ENCODE peak calls at places on chromosomes 7 and 10, in eight cellular contexts. U is T-helper 1 cell; Q is stimulated activated CD8-positive, alpha-beta memory T cell treated with anti-CD3 and anti-CD28 coated beads, Interleukin-15, amount 100 ng/mL, for 24 hours; W is AG20443; E is posterior vena cava; C is tibial nerve; I is amygdala; D is heart left ventricle. V is an unnamed sample.

GRCh38 chr7:129777993-129778769 is 166.7 kb downstream of the NRF1 start:
- DNase-seq in U (no peak), Q (no peak), W (no peak), E (no peak), C (no peak), I (no peak), D (no peak), V (no peak)

GRCh38 chr10:46523881-46524470 is 32.5 kb downstream of the GPRIN2 start:
- DNase-seq in U (no peak), Q (no peak), W (peak; percentile 73), E (peak; percentile 79), C (no peak), I (no peak), D (no peak), V (no peak)

GRCh38 chr10:129605986-129606518 is 139.0 kb downstream of the MGMT start:
- DNase-seq in U (no peak), Q (no peak), W (no peak), E (no peak), C (no peak), I (no peak), D (no peak), V (no peak)

GRCh38 chr10:79268100-79268670 is 79.1 kb upstream of the PPIF start:
- DNase-seq in U (no peak), Q (no peak), W (peak; percentile 63), E (no peak), C (no peak), I (no peak), D (no peak), V (no peak)

GRCh38 chr7:5776894-5777645 is 4.4 kb downstream of the RNF216 start:
- DNase-seq in U (peak; percentile 44), Q (no peak), W (no peak), E (peak; percentile 43), C (no peak), I (no peak), D (no peak), V (no peak)

GRCh38 chr10:121406823-121407545 is 191.3 kb downstream of the FGFR2 start:
- DNase-seq in U (no peak), Q (no peak), W (no peak), E (no peak), C (no peak), I (no peak), D (no peak), V (no peak)

GRCh38 chr7:47513741-47514241 is 68.1 kb downstream of the TNS3 start:
- DNase-seq in U (no peak), Q (no peak), W (peak; percentile 71), E (peak; percentile 65), C (no peak), I (no peak), D (no peak), V (no peak)

GRCh38 chr7:157032644-157033482 is 22.4 kb upstream of the MNX1 start:
- DNase-seq in U (no peak), Q (no peak), W (no peak), E (peak; percentile 54), C (no peak), I (no peak), D (no peak), V (no peak)

GRCh38 chr10:29539398-29539797 is 95.4 kb downstream of the SVIL start:
- DNase-seq in U (no peak), Q (no peak), W (no peak), E (no peak), C (no peak), I (no peak), D (no peak), V (no peak)

GRCh38 chr10:117551322-117552155 is 9.0 kb downstream of the EMX2 start:
- DNase-seq in U (no peak), Q (no peak), W (no peak), E (peak; percentile 73), C (no peak), I (no peak), D (no peak), V (no peak)

GRCh38 chr10:133275683-133276092 is 980 bp downstream of the ADAM8 start:
- DNase-seq in U (peak; percentile 58), Q (no peak), W (no peak), E (no peak), C (no peak), I (no peak), D (no peak), V (no peak)

GRCh38 chr10:12121673-12122072 is 7.8 kb upstream of the SEC61A2 start:
- DNase-seq in U (peak; percentile 28), Q (no peak), W (no peak), E (no peak), C (no peak), I (no peak), D (no peak), V (no peak)

GRCh38 chr10:60921631-60922030 is 22.4 kb downstream of the RHOBTB1 start:
- DNase-seq in U (no peak), Q (no peak), W (no peak), E (no peak), C (no peak), I (no peak), D (no peak), V (no peak)

GRCh38 chr10:99784025-99784730 is 1.7 kb downstream of the ABCC2 start:
- DNase-seq in U (no peak), Q (no peak), W (peak; percentile 69), E (no peak), C (no peak), I (no peak), D (no peak), V (no peak)

GRCh38 chr10:133466683-133467275 is 13.0 kb downstream of the SCART1 start:
- DNase-seq in U (no peak), Q (no peak), W (peak; percentile 7), E (peak; percentile 48), C (no peak), I (no peak), D (no peak), V (no peak)

GRCh38 chr7:1742555-1743303 is 72.7 kb downstream of the ELFN1 start:
- DNase-seq in U (no peak), Q (no peak), W (peak; percentile 65), E (no peak), C (peak; percentile 57), I (no peak), D (peak; percentile 71), V (no peak)

GRCh38 chr10:77613476-77614130 is 24.0 kb downstream of the KCNMA1 start:
- DNase-seq in U (no peak), Q (no peak), W (no peak), E (no peak), C (no peak), I (no peak), D (no peak), V (no peak)

GRCh38 chr10:120474956-120475355 is 17.9 kb downstream of the PLPP4 start:
- DNase-seq in U (no peak), Q (no peak), W (no peak), E (no peak), C (no peak), I (no peak), D (no peak), V (no peak)

GRCh38 chr7:12674861-12675260 is 12.6 kb upstream of the ARL4A start:
- DNase-seq in U (peak; percentile 67), Q (no peak), W (no peak), E (no peak), C (no peak), I (no peak), D (no peak), V (peak; percentile 10)

GRCh38 chr10:112583236-112583919 is 136.4 kb downstream of the VTI1A start:
- DNase-seq in U (no peak), Q (no peak), W (no peak), E (no peak), C (no peak), I (no peak), D (no peak), V (no peak)

GRCh38 chr7:148474421-148474820 is 116.1 kb upstream of the C7orf33 start:
- DNase-seq in U (no peak), Q (no peak), W (no peak), E (no peak), C (no peak), I (no peak), D (no peak), V (no peak)

GRCh38 chr10:48390933-48391845 is 84.7 kb downstream of the MAPK8 start:
- DNase-seq in U (peak; percentile 65), Q (no peak), W (no peak), E (no peak), C (no peak), I (no peak), D (no peak), V (no peak)

GRCh38 chr10:100656479-100656878 is 88.9 kb upstream of the PAX2 start:
- DNase-seq in U (no peak), Q (no peak), W (peak; percentile 75), E (no peak), C (no peak), I (no peak), D (no peak), V (no peak)

GRCh38 chr10:123154943-123155505 is 822 bp downstream of the BUB3 start:
- DNase-seq in U (no peak), Q (no peak), W (no peak), E (no peak), C (no peak), I (no peak), D (no peak), V (no peak)

GRCh38 chr10:75034131-75034512 is 77.3 kb upstream of the SAMD8 start:
- DNase-seq in U (peak; percentile 41), Q (no peak), W (no peak), E (no peak), C (no peak), I (no peak), D (no peak), V (no peak)

GRCh38 chr10:58335306-58336005 is 650 bp downstream of the UBE2D1 start:
- DNase-seq in U (peak; percentile 6), Q (no peak), W (peak; percentile 48), E (no peak), C (peak; percentile 13), I (peak; percentile 41), D (peak; percentile 54), V (no peak)

GRCh38 chr7:44394112-44394447 is 68.7 kb upstream of the CAMK2B start:
- DNase-seq in U (no peak), Q (no peak), W (no peak), E (no peak), C (no peak), I (no peak), D (no peak), V (no peak)

GRCh38 chr10:99394256-99394655 is 36.2 kb downstream of the GOT1 start:
- DNase-seq in U (no peak), Q (no peak), W (no peak), E (no peak), C (no peak), I (no peak), D (no peak), V (no peak)

V was measured in T-helper 22 cell.